ENCODE peak calls at places on chromosomes 6 and 20, in five cellular contexts. Z is PC-9; O is sigmoid colon; L is GM12878; G is CD4-positive, CD25-positive, alpha-beta regulatory T cell. W is an unnamed sample.

GRCh38 chr20:37649635-37650244 is 44.1 kb upstream of the CTNNBL1 start:
- DNase-seq in L (no peak), G (no peak), O (no peak), Z (no peak), W (no peak)

GRCh38 chr6:25359191-25359861 is 80.2 kb downstream of the CARMIL1 start:
- DNase-seq in L (no peak), Z (no peak), O (peak; percentile 76), G (no peak), W (no peak)

GRCh38 chr6:34391711-34392496 is 565 bp downstream of the NUDT3 start:
- DNase-seq in G (peak; percentile 24), Z (peak; percentile 40), L (no peak), O (peak; percentile 81), W (peak; percentile 5)

GRCh38 chr6:48061630-48062029 is 49.4 kb downstream of the PTCHD4 start:
- DNase-seq in O (no peak), Z (no peak), L (no peak), G (no peak), W (no peak)

GRCh38 chr6:38586992-38587391 is 52.7 kb downstream of the BTBD9 start:
- DNase-seq in L (no peak), O (no peak), Z (no peak), G (no peak), W (no peak)

GRCh38 chr6:130252527-130253237 is 29.9 kb upstream of the SAMD3 start:
- DNase-seq in Z (no peak), O (no peak), L (no peak), G (no peak), W (no peak)

GRCh38 chr6:133286765-133287164 is 45.6 kb downstream of the EYA4 start:
- DNase-seq in L (no peak), Z (no peak), O (no peak), G (no peak), W (no peak)

GRCh38 chr6:87029711-87030314 is 65.1 kb downstream of the CGA start:
- DNase-seq in L (no peak), Z (no peak), G (no peak), O (no peak), W (no peak)

GRCh38 chr6:107957165-107957908 is 671 bp downstream of the SEC63 start:
- DNase-seq in G (peak; percentile 43), L (no peak), Z (peak; percentile 47), O (peak; percentile 76), W (peak; percentile 44)

GRCh38 chr6:166253277-166254229 is 54.6 kb downstream of the PRR18 start:
- DNase-seq in Z (no peak), G (peak; percentile 23), O (no peak), L (no peak), W (no peak)

GRCh38 chr6:122838060-122838780 is 49.2 kb downstream of the SMPDL3A start:
- DNase-seq in O (no peak), L (no peak), G (no peak), Z (no peak), W (no peak)

GRCh38 chr6:65692109-65692508 is 14.9 kb downstream of the EYS start:
- DNase-seq in G (no peak), Z (no peak), L (no peak), O (no peak), W (no peak)

GRCh38 chr20:24783631-24784492 is 165.2 kb upstream of the CST7 start:
- DNase-seq in L (peak; percentile 20), G (no peak), Z (no peak), O (peak; percentile 34), W (no peak)

GRCh38 chr6:83459663-83460062 is 28.8 kb upstream of the ME1 start:
- DNase-seq in O (no peak), L (no peak), Z (no peak), G (no peak), W (no peak)

DNA sequence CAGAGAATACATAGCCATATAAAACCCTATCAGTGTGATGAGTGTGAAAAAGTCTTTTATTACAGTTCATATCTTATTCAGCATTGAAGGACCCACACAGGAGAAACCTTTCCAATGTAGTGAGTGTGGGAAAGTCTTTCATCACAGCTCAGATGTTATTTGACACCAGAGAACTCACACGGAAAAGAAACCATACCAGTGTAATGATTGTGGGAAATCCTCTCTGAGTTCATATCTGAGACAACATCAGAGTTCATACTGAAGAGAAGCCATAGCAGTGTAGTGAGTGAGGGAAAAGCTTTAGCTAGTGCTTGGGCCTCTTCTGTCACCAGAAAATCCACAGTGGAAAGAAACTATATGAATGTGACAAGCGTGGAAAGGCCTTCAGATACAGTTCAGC is 8.6 kb upstream of the ZSCAN16 start:
- DNase-seq in L (no peak), Z (no peak), G (no peak), O (no peak), W (no peak)
- H3K27ac ChIP-seq in L (no peak overlapping the region), Z (no peak overlapping the region), G (no peak overlapping the region), O (no peak overlapping the region), W (no peak overlapping the region)

DNA sequence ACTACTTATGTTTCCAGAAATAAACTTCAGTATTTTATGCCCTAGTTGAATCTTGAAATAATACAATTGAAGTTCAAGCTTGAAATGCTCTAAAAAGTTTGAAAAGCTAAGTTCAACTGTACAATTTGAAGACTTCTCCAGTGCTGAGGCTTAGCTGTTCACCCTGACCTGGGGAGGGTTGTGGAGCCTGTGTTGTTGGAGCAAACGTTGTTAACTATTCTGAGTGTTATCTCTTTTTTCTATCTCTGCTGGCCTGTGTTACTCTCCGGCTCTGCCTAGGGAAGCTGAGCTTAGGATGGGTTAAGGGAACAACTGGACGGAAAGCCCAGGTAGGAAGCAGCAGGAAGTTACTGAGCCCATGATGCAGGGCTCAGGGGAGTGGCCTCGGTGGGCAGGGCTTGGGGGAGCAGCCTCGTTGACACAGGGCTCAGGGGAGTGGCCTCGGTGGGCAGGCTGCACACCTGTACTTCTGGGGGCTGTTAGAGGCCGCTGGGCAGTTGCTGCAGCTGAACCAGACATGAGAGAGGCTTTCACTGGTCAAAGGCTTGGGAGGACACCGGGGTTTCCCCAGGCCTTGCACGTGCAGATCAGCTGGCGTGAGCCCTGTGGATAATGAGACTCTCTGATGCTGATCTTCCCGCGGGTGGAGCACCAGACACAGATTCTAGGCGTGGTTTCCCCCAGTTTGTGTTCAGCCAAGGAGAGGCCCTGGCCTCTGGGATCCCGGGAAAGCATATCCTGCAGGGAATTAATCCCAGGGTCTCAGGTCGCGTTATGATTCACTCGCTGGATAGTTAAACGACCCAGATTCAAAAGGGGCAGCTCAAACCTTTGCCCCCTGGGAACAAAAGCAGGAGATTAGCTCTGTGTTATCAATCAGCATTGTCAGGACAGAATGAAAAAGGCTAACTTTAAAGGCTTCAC is 58.9 kb downstream of the ERMARD start:
- DNase-seq in G (no peak), O (no peak), L (no peak), Z (no peak), W (no peak)
- H3K27ac ChIP-seq in G (no peak overlapping the region), O (no peak overlapping the region), L (no peak overlapping the region), Z (no peak overlapping the region), W (no peak overlapping the region)

GRCh38 chr20:3871549-3872265 is 17.5 kb upstream of the PANK2 start:
- DNase-seq in L (no peak), Z (peak; percentile 88), O (no peak), G (no peak), W (no peak)
- H3K27ac ChIP-seq in L (no peak overlapping the region), Z (peak overlapping the region; percentile 40), O (no peak overlapping the region), G (no peak overlapping the region), W (no peak overlapping the region)

GRCh38 chr20:51579137-51579536 is 36.6 kb upstream of the NFATC2 start:
- DNase-seq in G (no peak), Z (no peak), L (no peak), O (no peak), W (no peak)

GRCh38 chr20:51575486-51575885 is 33.0 kb upstream of the NFATC2 start:
- DNase-seq in G (no peak), O (no peak), L (no peak), Z (no peak), W (no peak)

GRCh38 chr20:51578145-51578459 is 35.6 kb upstream of the NFATC2 start:
- DNase-seq in Z (no peak), G (no peak), L (no peak), O (no peak), W (no peak)

GRCh38 chr20:51574248-51575033 is 31.9 kb upstream of the NFATC2 start:
- DNase-seq in L (no peak), O (no peak), G (no peak), Z (no peak), W (no peak)

GRCh38 chr20:51577432-51578144 is 35.1 kb upstream of the NFATC2 start:
- DNase-seq in Z (no peak), G (no peak), L (no peak), O (no peak), W (no peak)
- H3K27ac ChIP-seq in Z (no peak overlapping the region), G (no peak overlapping the region), L (no peak overlapping the region), O (no peak overlapping the region), W (no peak overlapping the region)

GRCh38 chr6:113356139-113356538 is 501.0 kb upstream of the MARCKS start:
- DNase-seq in G (no peak), O (no peak), Z (no peak), L (no peak), W (no peak)
- H3K27ac ChIP-seq in G (no peak overlapping the region), O (no peak overlapping the region), Z (no peak overlapping the region), L (no peak overlapping the region), W (no peak overlapping the region)

DNA sequence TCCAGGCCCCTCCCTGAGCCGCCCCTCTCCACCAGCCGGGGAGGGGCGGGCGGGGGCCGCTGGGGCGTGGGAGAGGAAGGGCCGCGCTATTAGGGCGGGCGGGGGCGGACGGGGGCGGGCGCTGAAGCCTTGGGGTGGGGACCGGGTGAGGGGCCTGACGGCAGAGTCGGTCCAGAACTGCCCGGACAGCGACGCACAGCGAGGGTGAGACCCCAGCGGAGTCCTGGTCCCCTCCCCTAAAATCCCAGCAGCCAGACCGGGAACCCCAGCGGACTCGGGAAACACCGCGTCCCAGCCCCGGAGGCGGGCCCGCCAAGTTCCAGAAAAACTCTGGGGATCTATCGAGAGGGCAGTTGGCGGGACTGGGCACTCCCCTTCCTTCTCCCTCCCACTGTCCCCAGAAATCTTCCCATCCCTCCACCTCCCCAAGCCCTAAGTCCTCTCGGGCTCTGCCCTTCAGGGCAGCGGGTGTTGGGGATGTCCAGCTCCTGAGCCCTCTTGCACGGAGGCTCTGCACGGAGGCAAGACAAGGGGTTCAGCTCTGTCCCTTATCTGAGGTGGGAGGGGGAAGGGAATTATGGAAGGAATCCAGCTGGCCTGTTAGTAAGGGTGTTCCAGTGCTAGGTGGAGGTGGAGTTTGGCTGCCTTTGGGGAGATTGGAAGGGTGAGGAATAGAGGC is at the start of gene PRICKLE4:
- DNase-seq in L (no peak), O (peak; percentile 72), G (no peak), Z (peak; percentile 61), W (no peak)
- H3K27ac ChIP-seq in L (no peak within 1 kb of the TSS), O (peak within 1 kb of the TSS; percentile 84), G (no peak within 1 kb of the TSS), Z (peak within 1 kb of the TSS; percentile 43), W (no peak within 1 kb of the TSS)

GRCh38 chr20:4512891-4513550 is 208.7 kb upstream of the PRND start:
- DNase-seq in L (no peak), Z (peak; percentile 87), O (no peak), G (no peak), W (no peak)
- H3K27ac ChIP-seq in L (no peak overlapping the region), Z (peak overlapping the region; percentile 39), O (no peak overlapping the region), G (no peak overlapping the region), W (no peak overlapping the region)

DNA sequence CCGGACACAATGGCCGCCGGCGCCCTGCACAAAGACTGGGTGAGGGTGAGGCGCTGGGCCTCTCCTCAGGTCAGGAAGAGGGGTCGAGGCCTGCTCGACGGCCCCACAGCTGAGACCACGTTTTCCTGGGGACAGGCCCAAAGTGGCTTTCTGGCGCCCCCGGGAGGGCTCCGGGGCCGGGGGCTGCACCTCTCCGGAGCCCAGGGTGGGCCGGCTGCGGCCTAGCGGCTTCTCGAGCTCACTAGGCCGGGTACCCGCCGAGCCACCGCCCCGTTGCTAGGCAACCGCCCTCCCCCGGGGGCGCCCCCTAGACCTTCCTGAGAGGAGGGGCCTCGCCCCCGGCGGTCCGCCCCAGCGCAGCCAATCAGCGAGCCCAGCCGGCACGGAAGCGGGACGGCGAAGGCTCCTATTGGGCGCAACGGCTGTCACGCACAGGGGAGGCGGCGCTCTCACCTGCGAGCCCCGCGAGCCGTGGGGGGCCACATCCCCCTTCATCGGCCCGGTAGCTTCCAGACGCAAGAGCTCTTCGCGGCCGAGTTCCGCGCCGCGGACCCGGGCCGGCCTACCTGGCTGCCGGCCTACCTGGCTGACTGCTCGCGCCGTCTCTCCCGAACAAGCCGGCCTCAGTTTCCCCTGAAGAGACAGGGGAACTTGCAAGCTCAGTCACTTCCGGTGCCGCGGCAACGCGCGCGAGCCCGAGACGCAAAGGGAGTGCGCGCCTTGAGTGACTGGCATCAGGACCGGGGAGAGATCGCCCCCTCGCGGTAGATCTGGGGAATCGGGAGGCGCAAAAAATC is 812 bp upstream of the BCL2L1 start:
- DNase-seq in O (peak; percentile 99), Z (peak; percentile 86), L (peak; percentile 83), G (peak; percentile 98), W (peak; percentile 96)
- H3K27ac ChIP-seq in O (peak overlapping the region; percentile 92), Z (peak overlapping the region; percentile 99), L (peak overlapping the region; percentile 93), G (peak overlapping the region; percentile 95), W (peak overlapping the region; percentile 92)

W was measured in CD4-positive, alpha-beta T cell.